ENCODE peak calls at places on chromosome 19, in ten cellular contexts. F is NT2/D1, S is left ventricle myocardium inferior, Y is endodermal cell, L is AG04450, P is cardiac muscle cell, X is transverse colon, W is fibroblast of mammary gland, C is ovary, Q is GM23248. E is an unnamed sample.

GRCh38 chr19:39077323-39077722 is 6.8 kb upstream of the ACP7 start:
- DNase-seq in F (no peak), S (no peak), Y (no peak), L (no peak), P (no peak), X (no peak), W (no peak), C (no peak), Q (no peak), E (no peak)

GRCh38 chr19:47022541-47023447 is 3.2 kb downstream of the NPAS1 start:
- DNase-seq in F (no peak), S (no peak), Y (peak; percentile 71), L (no peak), P (no peak), X (no peak), W (no peak), C (no peak), Q (no peak), E (no peak)

GRCh38 chr19:45444318-45445041 is 20.8 kb upstream of the ERCC1 start:
- DNase-seq in F (no peak), S (peak; percentile 97), Y (peak; percentile 97), L (no peak), P (peak; percentile 94), X (peak; percentile 96), W (peak; percentile 72), C (peak; percentile 99), Q (peak; percentile 94), E (no peak)

GRCh38 chr19:46022431-46023310 is at the start of gene PGLYRP1:
- DNase-seq in F (no peak), S (no peak), Y (peak; percentile 71), L (no peak), P (no peak), X (no peak), W (no peak), C (no peak), Q (no peak), E (no peak)

GRCh38 chr19:7744199-7744786 is 3.0 kb downstream of the CD209 start:
- DNase-seq in F (no peak), S (no peak), Y (no peak), L (no peak), P (no peak), X (no peak), W (no peak), C (peak; percentile 5), Q (no peak), E (no peak)

GRCh38 chr19:18357442-18358264 is 17.3 kb downstream of the PGPEP1 start:
- DNase-seq in F (no peak), S (no peak), Y (no peak), L (no peak), P (no peak), X (no peak), W (no peak), C (no peak), Q (no peak), E (no peak)

GRCh38 chr19:38658462-38659306 is 11.2 kb downstream of the ACTN4 start:
- DNase-seq in F (no peak), S (no peak), Y (no peak), L (peak; percentile 98), P (peak; percentile 99), X (peak; percentile 56), W (peak; percentile 100), C (no peak), Q (peak; percentile 99), E (peak; percentile 98)

GRCh38 chr19:46211201-46211881 is 18.2 kb upstream of the IGFL1 start:
- DNase-seq in F (peak; percentile 8), S (no peak), Y (peak; percentile 89), L (no peak), P (peak; percentile 34), X (no peak), W (no peak), C (no peak), Q (peak; percentile 24), E (no peak)

GRCh38 chr19:14089412-14089661 is 1.2 kb downstream of the SAMD1 start:
- DNase-seq in F (no peak), S (no peak), Y (peak; percentile 58), L (no peak), P (peak; percentile 33), X (no peak), W (peak; percentile 35), C (no peak), Q (peak; percentile 43), E (no peak)

GRCh38 chr19:46791944-46792343 is 3.5 kb upstream of the SLC1A5 start:
- DNase-seq in F (no peak), S (no peak), Y (no peak), L (no peak), P (no peak), X (no peak), W (no peak), C (no peak), Q (no peak), E (no peak)

GRCh38 chr19:30842926-30843325 is 470.7 kb downstream of the ZNF536 start:
- DNase-seq in F (no peak), S (no peak), Y (no peak), L (no peak), P (no peak), X (no peak), W (no peak), C (no peak), Q (no peak), E (no peak)

GRCh38 chr19:13574933-13575332 is 68.7 kb upstream of the CACNA1A start:
- DNase-seq in F (peak; percentile 9), S (no peak), Y (peak; percentile 60), L (no peak), P (peak; percentile 34), X (no peak), W (peak; percentile 12), C (no peak), Q (peak; percentile 76), E (no peak)

DNA sequence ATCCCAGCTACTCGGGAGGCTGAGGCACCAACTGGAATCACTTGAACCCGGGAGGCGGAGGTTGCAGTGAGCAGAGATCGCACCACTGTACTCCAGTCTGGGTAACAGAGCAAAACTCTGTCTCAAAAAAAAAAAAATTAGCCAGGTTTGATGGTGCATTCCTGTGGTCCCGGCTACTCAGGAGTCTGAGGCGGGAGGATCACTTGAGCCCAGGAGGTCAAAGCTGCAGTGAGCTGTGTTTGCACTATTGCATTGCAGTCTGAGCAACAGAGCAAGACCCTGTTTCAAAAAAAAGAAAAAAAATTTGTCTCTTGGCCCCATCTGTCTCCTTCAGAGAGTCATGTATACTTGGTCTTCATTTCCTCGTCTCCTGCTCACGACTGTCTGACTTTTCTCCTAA is 1.6 kb downstream of the CCDC97 start:
- DNase-seq in F (no peak), S (no peak), Y (no peak), L (no peak), P (no peak), X (no peak), W (no peak), C (no peak), Q (no peak), E (no peak)
- H3K4me3 ChIP-seq in F (no peak overlapping the region), S (peak overlapping the region; percentile 83), Y (peak overlapping the region; percentile 91), L (peak overlapping the region; percentile 93), P (no peak overlapping the region), X (no peak overlapping the region), W (no peak overlapping the region), C (no peak overlapping the region), Q (peak overlapping the region; percentile 90), E (no peak overlapping the region)

DNA sequence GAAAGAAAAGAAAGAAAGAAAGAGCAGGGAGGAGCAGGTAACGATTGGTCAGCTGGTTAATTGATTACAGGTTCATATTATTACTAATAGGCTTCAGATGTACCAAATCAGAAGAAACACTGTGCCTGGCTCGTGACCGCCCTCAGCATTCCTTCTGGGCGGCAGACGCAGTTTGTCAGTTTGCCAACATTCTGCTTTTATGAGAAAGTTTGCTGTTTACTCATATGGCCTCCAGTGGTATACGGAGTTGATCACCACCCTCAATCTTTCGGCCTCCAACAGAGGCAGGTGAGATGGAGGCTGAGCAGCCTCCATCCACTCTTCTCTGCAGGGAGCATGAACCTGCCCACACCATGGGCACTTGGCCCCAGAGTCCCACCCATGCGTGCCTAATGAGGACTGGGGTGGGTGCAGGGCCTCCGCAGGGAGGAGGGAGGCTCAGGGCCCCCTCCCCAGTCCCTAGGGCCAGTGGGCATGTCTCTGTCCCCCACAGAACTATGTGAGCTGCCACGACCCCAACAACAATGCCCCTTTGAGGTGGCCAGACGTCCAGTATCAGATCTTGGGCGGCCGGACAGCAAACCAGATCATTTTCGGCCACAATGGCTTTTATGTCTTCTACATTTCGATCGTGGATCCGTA is 8.8 kb downstream of the PRR22 start:
- DNase-seq in F (no peak), S (no peak), Y (no peak), L (no peak), P (peak; percentile 51), X (no peak), W (peak; percentile 89), C (no peak), Q (peak; percentile 82), E (no peak)
- H3K4me3 ChIP-seq in F (no peak overlapping the region), S (no peak overlapping the region), Y (no peak overlapping the region), L (no peak overlapping the region), P (no peak overlapping the region), X (no peak overlapping the region), W (no peak overlapping the region), C (no peak overlapping the region), Q (no peak overlapping the region), E (no peak overlapping the region)

DNA sequence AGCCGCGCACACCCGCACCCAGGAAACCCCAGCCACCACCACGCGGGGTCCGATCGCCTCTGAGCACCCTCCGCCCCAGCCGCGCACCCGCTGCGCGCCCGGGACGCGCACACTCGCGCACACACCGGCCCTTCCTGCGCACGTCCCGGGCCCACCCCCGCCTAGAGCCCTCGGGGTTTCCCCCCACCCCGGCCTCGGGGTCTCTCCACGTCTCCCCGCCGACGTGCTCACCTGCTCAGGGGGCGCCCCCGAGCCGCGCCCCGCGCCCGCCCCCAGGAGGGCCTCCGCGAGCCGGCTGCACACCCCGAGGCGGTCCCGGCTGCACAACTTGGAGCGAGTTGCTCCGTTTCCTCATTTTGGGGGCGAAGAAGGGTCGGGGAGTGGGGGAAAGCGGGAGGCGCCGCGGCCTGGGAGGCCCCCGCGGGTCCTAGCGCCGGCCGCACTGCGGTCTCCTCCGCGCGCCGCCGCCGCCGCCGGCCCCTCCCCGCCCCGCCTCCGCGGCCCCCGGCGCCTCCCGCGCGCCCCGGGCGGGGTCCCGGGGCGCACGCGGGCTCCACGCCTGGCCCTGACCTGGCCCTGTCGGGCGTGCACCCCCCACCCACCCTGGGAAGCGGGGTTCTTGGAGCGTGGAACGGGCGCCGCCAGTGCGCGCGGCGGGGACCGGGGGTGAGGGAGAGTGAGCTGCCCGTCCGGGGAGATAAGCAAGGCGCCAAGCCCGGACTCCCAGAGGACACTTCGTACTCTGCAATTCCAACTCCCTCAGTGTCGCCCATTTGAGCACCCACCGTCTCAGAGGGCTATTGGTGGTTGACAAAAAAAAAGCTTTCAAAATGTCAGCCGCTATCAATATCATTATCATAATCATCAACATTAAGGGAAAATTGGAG is at the start of gene MATK:
- DNase-seq in F (no peak), S (no peak), Y (peak; percentile 69), L (no peak), P (no peak), X (no peak), W (no peak), C (no peak), Q (no peak), E (no peak)
- H3K4me3 ChIP-seq in F (peak within 1 kb of the TSS; percentile 91), S (peak within 1 kb of the TSS; percentile 55), Y (peak within 1 kb of the TSS; percentile 65), L (no peak within 1 kb of the TSS), P (peak within 1 kb of the TSS; percentile 89), X (peak within 1 kb of the TSS; percentile 4), W (no peak within 1 kb of the TSS), C (no peak within 1 kb of the TSS), Q (no peak within 1 kb of the TSS), E (no peak within 1 kb of the TSS)

DNA sequence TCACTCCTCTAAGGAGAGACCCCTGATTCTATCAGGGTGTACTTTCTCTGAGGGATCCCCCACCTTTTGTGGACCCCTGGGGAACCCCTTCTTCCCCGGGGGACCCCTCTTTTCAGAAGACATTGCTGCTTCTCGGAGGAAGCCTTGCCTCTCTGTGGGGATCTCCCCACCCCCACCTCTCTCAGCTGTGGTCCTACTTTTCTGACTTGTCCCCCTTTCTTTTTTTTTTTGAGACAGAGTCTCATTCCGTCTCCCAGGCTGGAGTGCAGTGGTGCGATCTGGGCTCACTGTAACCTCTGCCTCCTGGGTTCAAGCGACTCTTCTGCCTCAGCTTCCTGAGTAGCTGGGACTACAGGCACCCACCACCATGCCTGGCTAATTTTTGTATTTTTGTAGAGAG is 18.4 kb upstream of the GATAD2A start:
- DNase-seq in F (no peak), S (no peak), Y (no peak), L (no peak), P (no peak), X (no peak), W (no peak), C (no peak), Q (no peak), E (no peak)
- H3K4me3 ChIP-seq in F (peak overlapping the region; percentile 88), S (peak overlapping the region; percentile 97), Y (peak overlapping the region; percentile 95), L (peak overlapping the region; percentile 75), P (peak overlapping the region; percentile 75), X (peak overlapping the region; percentile 81), W (peak overlapping the region; percentile 80), C (no peak overlapping the region), Q (peak overlapping the region; percentile 99), E (peak overlapping the region; percentile 71)

E was measured in kidney epithelial cell.